ENCODE peak calls at places on chromosome 7, in eight cellular contexts. One of them, this sample, is unnamed.

GRCh38 chr7:7770228-7770627 is 51.8 kb upstream of the RPA3 start:
- DNase-seq in ELF-1: no peak
- DNase-seq in progenitor cell of endocrine pancreas: no peak
- DNase-seq in AG10803: peak
- DNase-seq in NB4: no peak
- DNase-seq in tibial nerve: no peak
- DNase-seq in cardiac septum: no peak
- DNase-seq in GM20000: no peak
- DNase-seq in this sample: no peak

GRCh38 chr7:102122026-102122425 is 164.6 kb upstream of the SH2B2 start:
- DNase-seq in cardiac septum: no peak
- DNase-seq in tibial nerve: no peak
- DNase-seq in GM20000: peak
- DNase-seq in NB4: peak
- DNase-seq in progenitor cell of endocrine pancreas: no peak
- DNase-seq in ELF-1: no peak
- DNase-seq in AG10803: peak
- DNase-seq in this sample: peak

GRCh38 chr7:12706900-12707536 is 19.6 kb downstream of the ARL4A start:
- DNase-seq in tibial nerve: no peak
- DNase-seq in progenitor cell of endocrine pancreas: no peak
- DNase-seq in AG10803: peak
- DNase-seq in ELF-1: peak
- DNase-seq in cardiac septum: no peak
- DNase-seq in NB4: no peak
- DNase-seq in GM20000: no peak
- DNase-seq in this sample: no peak

GRCh38 chr7:94368371-94368791 is 26.3 kb upstream of the COL1A2 start:
- DNase-seq in AG10803: peak
- DNase-seq in tibial nerve: no peak
- DNase-seq in ELF-1: no peak
- DNase-seq in NB4: no peak
- DNase-seq in progenitor cell of endocrine pancreas: no peak
- DNase-seq in GM20000: no peak
- DNase-seq in cardiac septum: no peak
- DNase-seq in this sample: no peak

GRCh38 chr7:54129035-54129434 is 413.1 kb upstream of the VSTM2A start:
- DNase-seq in tibial nerve: no peak
- DNase-seq in cardiac septum: no peak
- DNase-seq in NB4: no peak
- DNase-seq in progenitor cell of endocrine pancreas: no peak
- DNase-seq in AG10803: no peak
- DNase-seq in ELF-1: no peak
- DNase-seq in GM20000: no peak
- DNase-seq in this sample: no peak

GRCh38 chr7:64883113-64883905 is 19.8 kb upstream of the ZNF273 start:
- DNase-seq in tibial nerve: no peak
- DNase-seq in ELF-1: no peak
- DNase-seq in progenitor cell of endocrine pancreas: no peak
- DNase-seq in cardiac septum: peak
- DNase-seq in AG10803: no peak
- DNase-seq in GM20000: no peak
- DNase-seq in NB4: no peak
- DNase-seq in this sample: no peak

GRCh38 chr7:30921951-30922401 is 10.3 kb downstream of the AQP1 start:
- DNase-seq in GM20000: no peak
- DNase-seq in cardiac septum: peak
- DNase-seq in progenitor cell of endocrine pancreas: no peak
- DNase-seq in NB4: no peak
- DNase-seq in ELF-1: no peak
- DNase-seq in AG10803: no peak
- DNase-seq in tibial nerve: peak
- DNase-seq in this sample: no peak

GRCh38 chr7:65923321-65923720 is 50.4 kb downstream of the VKORC1L1 start:
- DNase-seq in tibial nerve: no peak
- DNase-seq in GM20000: no peak
- DNase-seq in AG10803: no peak
- DNase-seq in cardiac septum: no peak
- DNase-seq in NB4: no peak
- DNase-seq in progenitor cell of endocrine pancreas: no peak
- DNase-seq in ELF-1: no peak
- DNase-seq in this sample: no peak

GRCh38 chr7:504221-505081 is 15.2 kb downstream of the PDGFA start:
- DNase-seq in ELF-1: no peak
- DNase-seq in AG10803: no peak
- DNase-seq in tibial nerve: no peak
- DNase-seq in progenitor cell of endocrine pancreas: no peak
- DNase-seq in GM20000: no peak
- DNase-seq in cardiac septum: no peak
- DNase-seq in NB4: no peak
- DNase-seq in this sample: no peak

GRCh38 chr7:77570330-77571011 is 33.4 kb downstream of the PTPN12 start:
- DNase-seq in ELF-1: no peak
- DNase-seq in tibial nerve: no peak
- DNase-seq in progenitor cell of endocrine pancreas: no peak
- DNase-seq in NB4: peak
- DNase-seq in GM20000: no peak
- DNase-seq in cardiac septum: no peak
- DNase-seq in AG10803: peak
- DNase-seq in this sample: no peak

GRCh38 chr7:121002755-121003114 is 14.2 kb downstream of the CPED1 start:
- DNase-seq in ELF-1: no peak
- DNase-seq in NB4: no peak
- DNase-seq in tibial nerve: no peak
- DNase-seq in GM20000: no peak
- DNase-seq in progenitor cell of endocrine pancreas: no peak
- DNase-seq in AG10803: no peak
- DNase-seq in cardiac septum: no peak
- DNase-seq in this sample: no peak

GRCh38 chr7:142626420-142627035 is 122.7 kb upstream of the PRSS1 start:
- DNase-seq in AG10803: peak
- DNase-seq in NB4: peak
- DNase-seq in GM20000: peak
- DNase-seq in ELF-1: peak
- DNase-seq in cardiac septum: no peak
- DNase-seq in tibial nerve: no peak
- DNase-seq in progenitor cell of endocrine pancreas: peak
- DNase-seq in this sample: peak

GRCh38 chr7:39709029-39709428 is 85.7 kb downstream of the RALA start:
- DNase-seq in cardiac septum: no peak
- DNase-seq in ELF-1: no peak
- DNase-seq in tibial nerve: no peak
- DNase-seq in progenitor cell of endocrine pancreas: no peak
- DNase-seq in NB4: no peak
- DNase-seq in AG10803: no peak
- DNase-seq in GM20000: no peak
- DNase-seq in this sample: no peak

GRCh38 chr7:93943816-93944540 is 22.4 kb downstream of the GNG11 start:
- DNase-seq in GM20000: no peak
- DNase-seq in NB4: no peak
- DNase-seq in cardiac septum: no peak
- DNase-seq in AG10803: no peak
- DNase-seq in tibial nerve: no peak
- DNase-seq in progenitor cell of endocrine pancreas: no peak
- DNase-seq in ELF-1: no peak
- DNase-seq in this sample: no peak

GRCh38 chr7:37518266-37518665 is 69.6 kb upstream of the ELMO1 start:
- DNase-seq in AG10803: no peak
- DNase-seq in cardiac septum: no peak
- DNase-seq in ELF-1: no peak
- DNase-seq in GM20000: no peak
- DNase-seq in tibial nerve: no peak
- DNase-seq in NB4: no peak
- DNase-seq in progenitor cell of endocrine pancreas: no peak
- DNase-seq in this sample: no peak

GRCh38 chr7:121994625-121995410 is 121.9 kb downstream of the PTPRZ1 start:
- DNase-seq in AG10803: peak
- DNase-seq in tibial nerve: peak
- DNase-seq in progenitor cell of endocrine pancreas: peak
- DNase-seq in cardiac septum: no peak
- DNase-seq in GM20000: peak
- DNase-seq in ELF-1: peak
- DNase-seq in NB4: peak
- DNase-seq in this sample: peak

GRCh38 chr7:30920584-30921539 is 9.2 kb downstream of the AQP1 start:
- DNase-seq in progenitor cell of endocrine pancreas: no peak
- DNase-seq in tibial nerve: peak
- DNase-seq in ELF-1: no peak
- DNase-seq in cardiac septum: peak
- DNase-seq in NB4: no peak
- DNase-seq in GM20000: no peak
- DNase-seq in AG10803: peak
- DNase-seq in this sample: no peak

GRCh38 chr7:121385800-121386179 is 10.3 kb downstream of the FAM3C start:
- DNase-seq in AG10803: no peak
- DNase-seq in tibial nerve: no peak
- DNase-seq in ELF-1: no peak
- DNase-seq in GM20000: peak
- DNase-seq in cardiac septum: no peak
- DNase-seq in NB4: peak
- DNase-seq in progenitor cell of endocrine pancreas: no peak
- DNase-seq in this sample: no peak